ENCODE peak calls at places on chromosomes 13 and 19, in seven cellular contexts. W is NB4, B is lower leg skin, A is IMR-90, E is breast epithelium, X is H1, H is transverse colon. O is an unnamed sample.
A peak's percentile ranks its signal among the peaks of the same experiment; 100 is the strongest.

GRCh38 chr19:6253886-6254285 is 25.9 kb downstream of the MLLT1 start:
- DNase-seq in B (no peak), E (no peak), H (no peak), A (no peak), X (no peak), W (no peak), O (no peak)

GRCh38 chr19:5621945-5622464 is 571 bp downstream of the SAFB2 start:
- DNase-seq in H (peak; percentile 32), W (no peak), A (no peak), B (peak; percentile 48), E (no peak), X (no peak), O (no peak)

GRCh38 chr19:34712606-34713261 is 21.3 kb upstream of the ZNF181 start:
- DNase-seq in A (peak; percentile 82), B (peak; percentile 71), E (no peak), W (peak; percentile 77), H (peak; percentile 50), X (peak; percentile 23), O (no peak)

GRCh38 chr13:43303040-43303729 is 279.8 kb downstream of the DNAJC15 start:
- DNase-seq in B (no peak), A (peak; percentile 70), H (peak; percentile 28), W (peak; percentile 45), E (no peak), X (peak; percentile 38), O (no peak)

GRCh38 chr13:95020298-95020987 is 280.8 kb downstream of the ABCC4 start:
- DNase-seq in E (no peak), W (no peak), H (no peak), B (no peak), X (no peak), A (no peak), O (no peak)

GRCh38 chr19:30064021-30064699 is 122.1 kb downstream of the URI1 start:
- DNase-seq in H (peak; percentile 4), X (no peak), W (no peak), E (no peak), B (no peak), A (no peak), O (no peak)

GRCh38 chr13:99205621-99206220 is 5.1 kb downstream of the UBAC2 start:
- DNase-seq in W (no peak), E (no peak), B (no peak), A (no peak), X (no peak), H (no peak), O (no peak)

GRCh38 chr19:37953576-37954303 is 46.7 kb downstream of the SIPA1L3 start:
- DNase-seq in W (no peak), B (no peak), A (no peak), H (no peak), E (no peak), X (no peak), O (no peak)

GRCh38 chr19:19579533-19580361 is 38.7 kb downstream of the PBX4 start:
- DNase-seq in A (no peak), E (no peak), H (no peak), B (no peak), X (no peak), W (no peak), O (no peak)

GRCh38 chr19:11204943-11205349 is 7.6 kb upstream of the KANK2 start:
- DNase-seq in A (no peak), X (no peak), H (no peak), W (no peak), B (peak; percentile 38), E (no peak), O (no peak)

GRCh38 chr19:2883686-2884439 is 16.7 kb downstream of the ZNF556 start:
- DNase-seq in A (no peak), W (no peak), E (no peak), H (no peak), X (no peak), B (no peak), O (no peak)

GRCh38 chr13:74243637-74244526 is 109.7 kb upstream of the KLF12 start:
- DNase-seq in A (peak; percentile 76), B (no peak), H (no peak), W (no peak), X (no peak), E (no peak), O (no peak)

GRCh38 chr19:18123819-18124218 is 26.2 kb downstream of the MAST3 start:
- DNase-seq in H (no peak), B (no peak), W (no peak), A (no peak), E (no peak), X (no peak), O (no peak)

GRCh38 chr19:17802137-17802858 is 7.4 kb downstream of the B3GNT3 start:
- DNase-seq in E (no peak), H (no peak), B (no peak), X (no peak), A (no peak), W (no peak), O (no peak)

GRCh38 chr13:37144661-37145060 is 39.2 kb upstream of the CSNK1A1L start:
- DNase-seq in B (no peak), X (no peak), E (no peak), H (no peak), W (no peak), A (peak; percentile 66), O (no peak)

GRCh38 chr13:50587122-50587521 is 256.4 kb downstream of the DLEU7 start:
- DNase-seq in X (no peak), H (no peak), A (no peak), W (peak; percentile 40), E (no peak), B (no peak), O (no peak)

GRCh38 chr13:33235078-33235477 is 50.5 kb downstream of the STARD13 start:
- DNase-seq in B (no peak), H (no peak), W (no peak), X (no peak), E (no peak), A (peak; percentile 76), O (no peak)

GRCh38 chr13:20125129-20125782 is 35.6 kb downstream of the GJA3 start:
- DNase-seq in E (no peak), B (no peak), A (peak; percentile 69), W (no peak), H (no peak), X (no peak), O (no peak)

GRCh38 chr13:79457948-79458347 is 23.0 kb upstream of the NDFIP2 start:
- DNase-seq in B (no peak), X (no peak), H (no peak), A (peak; percentile 91), E (no peak), W (peak; percentile 31), O (no peak)

GRCh38 chr19:33724723-33725060 is 72.0 kb upstream of the KCTD15 start:
- DNase-seq in E (no peak), A (no peak), H (no peak), B (no peak), X (no peak), W (no peak), O (no peak)

GRCh38 chr19:16461630-16462051 is 10.1 kb downstream of the EPS15L1 start:
- DNase-seq in B (no peak), A (no peak), E (no peak), H (no peak), W (no peak), X (no peak), O (no peak)

GRCh38 chr13:53165201-53165600 is 136.6 kb downstream of the OLFM4 start:
- DNase-seq in H (no peak), A (no peak), W (no peak), E (no peak), B (no peak), X (no peak), O (no peak)
- H3K4me3 ChIP-seq in H (no peak overlapping the region), A (no peak overlapping the region), W (no peak overlapping the region), E (no peak overlapping the region), B (no peak overlapping the region), X (no peak overlapping the region), O (no peak overlapping the region)

DNA sequence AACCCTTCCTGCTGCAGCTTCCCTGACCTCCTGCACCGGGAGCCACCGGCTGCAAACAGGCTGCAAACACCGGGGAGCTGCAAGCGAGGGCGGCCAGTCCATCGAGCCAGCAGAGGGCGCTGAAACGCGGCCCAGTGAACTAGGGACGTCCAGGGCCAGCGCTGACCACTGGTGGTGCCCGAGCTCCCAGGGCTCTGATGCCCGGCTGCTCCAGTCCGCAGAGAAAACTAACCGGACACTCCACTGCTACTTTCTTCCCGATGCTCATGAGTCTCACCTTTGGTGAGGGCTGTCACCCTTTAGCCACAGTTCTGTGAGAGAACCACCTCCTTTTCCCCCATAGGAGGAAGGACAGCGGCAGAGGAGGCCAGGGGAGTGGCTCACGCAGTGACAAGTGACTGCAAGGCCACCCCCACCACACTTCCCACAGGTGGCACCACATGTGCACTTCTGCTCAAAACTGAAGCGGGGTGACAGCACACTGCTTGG is 82.8 kb upstream of the MTIF3 start:
- DNase-seq in X (peak; percentile 21), H (peak; percentile 87), A (peak; percentile 59), E (peak; percentile 78), W (peak; percentile 66), B (peak; percentile 44), O (no peak)
- TF ChIP-seq CTCF in X (peak; percentile 94), H (peak; percentile 90), A (peak; percentile 94), E (peak; percentile 21), W (peak; percentile 90), B (no peak), O (peak; percentile 84)

DNA sequence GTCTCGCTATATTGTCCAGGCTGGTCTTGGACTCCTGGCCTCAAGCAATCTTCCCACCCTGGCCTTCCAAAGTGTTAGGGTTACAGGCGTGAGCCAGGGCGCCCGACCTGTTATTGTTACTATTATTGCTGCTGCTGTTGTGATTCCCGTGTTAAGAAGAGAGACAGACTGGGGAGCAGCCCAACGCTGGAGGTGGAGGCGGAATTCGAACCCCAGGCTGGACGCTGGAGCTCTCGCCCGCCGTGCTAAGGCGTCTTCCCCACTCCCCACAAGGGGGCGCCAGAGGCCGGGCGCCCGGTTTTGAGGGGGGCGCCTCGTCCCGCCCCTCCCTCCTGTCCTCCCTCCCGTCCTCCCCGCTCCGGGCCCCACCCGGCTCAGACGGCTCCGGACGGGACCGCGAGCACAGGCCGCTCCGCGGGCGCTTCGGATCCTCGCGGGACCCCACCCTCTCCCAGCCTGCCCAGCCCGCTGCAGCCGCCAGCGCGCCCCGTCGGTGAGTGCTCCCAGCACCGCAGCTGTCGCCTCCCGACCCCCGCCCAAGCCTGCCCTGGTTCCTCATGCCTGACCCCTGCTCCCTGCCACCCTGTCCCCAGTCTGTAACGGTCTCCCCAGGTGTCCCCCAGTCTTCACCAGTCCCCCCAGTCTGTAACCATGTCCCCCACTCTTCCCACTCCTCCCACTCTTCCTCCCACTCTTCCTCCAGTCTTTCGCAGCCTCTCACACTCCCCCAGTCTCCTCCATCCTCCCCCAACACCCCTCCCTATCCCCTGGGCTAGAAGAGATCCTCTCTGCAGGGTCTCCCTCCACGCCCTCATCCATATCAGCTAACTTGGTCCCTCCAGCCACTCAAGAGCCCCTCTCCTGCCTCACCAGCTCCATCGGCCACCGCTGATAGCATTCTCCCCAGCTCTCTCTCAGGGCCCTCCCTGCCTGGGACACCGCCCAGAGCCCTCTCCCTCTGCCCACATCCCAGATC is at the start of gene EHD2:
- DNase-seq in E (peak; percentile 70), B (peak; percentile 53), A (peak; percentile 76), W (peak; percentile 68), H (peak; percentile 50), X (no peak), O (no peak)
- TF ChIP-seq POLR2A in E (no peak), B (peak; percentile 56), A (peak; percentile 93), W (no peak), H (peak; percentile 59), X (no peak), O (peak; percentile 81)

DNA sequence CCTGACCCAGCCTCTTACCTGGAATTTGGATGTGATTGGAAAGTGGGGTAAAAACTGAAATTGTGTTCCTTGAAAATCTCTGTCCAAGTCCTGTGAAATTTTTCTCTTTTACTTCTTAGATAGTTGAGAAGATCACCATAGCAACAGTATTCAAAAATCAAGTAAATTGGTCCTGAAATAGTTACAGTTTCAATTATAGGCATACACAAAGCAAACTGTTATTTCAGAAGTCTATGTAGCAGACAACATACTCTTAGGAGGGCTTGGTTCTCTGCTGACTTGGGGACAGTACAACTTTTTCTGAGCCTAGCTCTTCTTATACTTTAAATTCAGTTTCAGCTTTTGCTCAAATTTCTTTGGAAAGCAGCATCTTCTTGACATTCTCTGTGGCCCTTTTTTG is 38.6 kb upstream of the URAD start:
- DNase-seq in B (no peak), H (no peak), W (no peak), E (no peak), A (no peak), X (no peak), O (no peak)
- H3K4me3 ChIP-seq in B (no peak overlapping the region), H (no peak overlapping the region), W (no peak overlapping the region), E (no peak overlapping the region), A (no peak overlapping the region), X (no peak overlapping the region), O (no peak overlapping the region)